ENCODE peak calls at places on chromosome 5, in five cellular contexts. E, Y, K, J and Q are unnamed samples.

GRCh38 chr5:67343835-67344234 is 147.2 kb upstream of the CD180 start:
- DNase-seq in E (no peak), Y (no peak), J (no peak), K (no peak), Q (no peak)

GRCh38 chr5:72325566-72326297 is 5.6 kb downstream of the PTCD2 start:
- DNase-seq in E (no peak), Y (no peak), K (no peak), J (no peak), Q (peak)

GRCh38 chr5:12777342-12777741 is 873.1 kb upstream of the CTNND2 start:
- DNase-seq in E (no peak), J (no peak), K (no peak), Y (no peak), Q (no peak)

GRCh38 chr5:175800656-175801081 is 70.7 kb upstream of the CPLX2 start:
- DNase-seq in K (no peak), Y (no peak), E (no peak), J (no peak), Q (peak)

GRCh38 chr5:149561848-149562247 is 10.6 kb upstream of the CSNK1A1 start:
- DNase-seq in E (no peak), Y (no peak), J (no peak), K (no peak), Q (peak)

GRCh38 chr5:1824109-1824821 is 23.1 kb downstream of the NDUFS6 start:
- DNase-seq in J (no peak), E (no peak), Y (no peak), K (no peak), Q (no peak)

GRCh38 chr5:176863041-176863764 is 35.9 kb downstream of the HK3 start:
- DNase-seq in J (no peak), K (no peak), E (no peak), Y (no peak), Q (no peak)

GRCh38 chr5:61330341-61330878 is 1.6 kb upstream of the ZSWIM6 start:
- DNase-seq in Y (peak), K (no peak), J (peak), E (no peak), Q (no peak)

GRCh38 chr5:157801-158200 is 33.5 kb upstream of the LRRC14B start:
- DNase-seq in Y (no peak), K (no peak), J (no peak), E (no peak), Q (no peak)

GRCh38 chr5:122864400-122864799 is 19.0 kb downstream of the SNX24 start:
- DNase-seq in J (no peak), Y (no peak), E (no peak), K (peak), Q (no peak)

GRCh38 chr5:157505496-157505895 is 45.5 kb downstream of the NIPAL4 start:
- DNase-seq in K (no peak), E (no peak), Y (no peak), J (no peak), Q (no peak)

GRCh38 chr5:101346906-101347305 is 443.8 kb upstream of the ST8SIA4 start:
- DNase-seq in K (no peak), J (no peak), Y (no peak), E (no peak), Q (no peak)

GRCh38 chr5:101897914-101898313 is 398.2 kb downstream of the SLCO4C1 start:
- DNase-seq in J (no peak), Y (no peak), E (no peak), K (no peak), Q (no peak)

GRCh38 chr5:86917117-86917579 is 299.4 kb downstream of the COX7C start:
- DNase-seq in Y (no peak), E (no peak), K (no peak), J (no peak), Q (peak)

GRCh38 chr5:88769165-88769564 is 113.8 kb downstream of the MEF2C start:
- DNase-seq in K (no peak), E (no peak), J (peak), Y (no peak), Q (peak)

GRCh38 chr5:168334161-168335094 is 43.0 kb downstream of the WWC1 start:
- DNase-seq in Y (no peak), J (no peak), E (no peak), K (no peak), Q (peak)

GRCh38 chr5:96067902-96068614 is 106.4 kb upstream of the ELL2 start:
- DNase-seq in E (no peak), K (no peak), Y (no peak), J (no peak), Q (peak)

GRCh38 chr5:132777209-132778069 is at the start of gene SEPTIN8:
- DNase-seq in Y (peak), E (peak), K (peak), J (peak), Q (no peak)

GRCh38 chr5:135880278-135880677 is 15.4 kb downstream of the IL9 start:
- DNase-seq in J (no peak), E (no peak), Y (no peak), K (no peak), Q (no peak)

GRCh38 chr5:176697929-176698520 is 50.7 kb downstream of the TSPAN17 start:
- DNase-seq in Y (no peak), J (no peak), E (no peak), K (no peak), Q (no peak)

GRCh38 chr5:175131432-175131831 is 312.6 kb downstream of the DRD1 start:
- DNase-seq in J (no peak), E (no peak), Y (no peak), K (no peak), Q (no peak)

GRCh38 chr5:152178350-152178699 is 226.8 kb downstream of the NMUR2 start:
- DNase-seq in J (no peak), E (no peak), Y (no peak), K (no peak), Q (no peak)

GRCh38 chr5:36442796-36443195 is 141.1 kb upstream of the RANBP3L start:
- DNase-seq in E (no peak), Y (no peak), J (no peak), K (no peak), Q (peak)

GRCh38 chr5:74007193-74007592 is 381.2 kb downstream of the ARHGEF28 start:
- DNase-seq in J (no peak), Y (no peak), K (no peak), E (no peak), Q (no peak)

GRCh38 chr5:132385321-132386105 is 16.0 kb downstream of the SLC22A5 start:
- DNase-seq in K (peak), Y (peak), E (peak), J (peak), Q (no peak)

GRCh38 chr5:143106175-143106574 is 297.3 kb downstream of the NR3C1 start:
- DNase-seq in K (no peak), E (no peak), Y (no peak), J (no peak), Q (peak)